ENCODE peak calls at places on chromosomes 16 and 17, in five cellular contexts. W is thoracic aorta, R is fibroblast of lung, V is body of pancreas, B is uterus. O is an unnamed sample. For H3K4me1, the result is how much of the 10 kb centered on the place peaks cover.

GRCh38 chr17:2595736-2596135 is 2.3 kb downstream of the PAFAH1B1 start:
- DNase-seq in W (no peak), R (peak), V (no peak), B (no peak), O (no peak)

GRCh38 chr17:80277751-80278671 is 17.4 kb downstream of the RNF213 start:
- DNase-seq in W (no peak), R (peak), V (no peak), B (no peak), O (no peak)

GRCh38 chr16:48384305-48384981 is 770 bp downstream of the SIAH1 start:
- DNase-seq in W (no peak), R (peak), V (peak), B (peak), O (no peak)

GRCh38 chr16:12499032-12499735 is 304.5 kb downstream of the CPPED1 start:
- DNase-seq in W (no peak), R (no peak), V (no peak), B (no peak), O (no peak)

GRCh38 chr16:56626685-56627084 is 1.1 kb downstream of the MT1E start:
- DNase-seq in W (no peak), R (no peak), V (no peak), B (no peak), O (no peak)

GRCh38 chr17:49775546-49776260 is 11.8 kb upstream of the FAM117A start:
- DNase-seq in W (no peak), R (peak), V (no peak), B (no peak), O (no peak)

GRCh38 chr17:21538615-21539014 is 153.7 kb upstream of the KCNJ18 start:
- DNase-seq in W (no peak), R (no peak), V (no peak), B (no peak), O (no peak)

GRCh38 chr17:6426356-6427101 is 8.4 kb downstream of the AIPL1 start:
- DNase-seq in W (no peak), R (no peak), V (no peak), B (no peak), O (no peak)

GRCh38 chr17:78278139-78278741 is 46.8 kb downstream of the TMEM235 start:
- DNase-seq in W (no peak), R (no peak), V (no peak), B (no peak), O (no peak)

GRCh38 chr16:82761858-82762257 is 135.1 kb downstream of the CDH13 start:
- DNase-seq in W (no peak), R (peak), V (no peak), B (no peak), O (no peak)

GRCh38 chr17:34781071-34781470 is 180.2 kb downstream of the CCT6B start:
- DNase-seq in W (no peak), R (no peak), V (no peak), B (no peak), O (no peak)

GRCh38 chr17:79645022-79645776 is 34.3 kb upstream of the RBFOX3 start:
- DNase-seq in W (no peak), R (no peak), V (no peak), B (no peak), O (peak)

GRCh38 chr17:1515640-1516402 is 591 bp downstream of the INPP5K start:
- DNase-seq in W (no peak), R (peak), V (peak), B (peak), O (no peak)

GRCh38 chr16:84186685-84187437 is at the start of gene TAF1C:
- DNase-seq in W (peak), R (peak), V (peak), B (peak), O (no peak)

GRCh38 chr16:48091077-48091476 is 64.7 kb downstream of the ABCC12 start:
- DNase-seq in W (no peak), R (no peak), V (no peak), B (no peak), O (no peak)

GRCh38 chr17:15513058-15513858 is 45.8 kb upstream of the CDRT4 start:
- DNase-seq in W (no peak), R (peak), V (no peak), B (no peak), O (peak)

GRCh38 chr16:27318399-27319256 is 4.9 kb downstream of the IL4R start:
- DNase-seq in W (no peak), R (no peak), V (no peak), B (peak), O (no peak)
- H3K4me1 ChIP-seq in W (half or more), R (under half), V (half or more), B (under half), O (half or more)

DNA sequence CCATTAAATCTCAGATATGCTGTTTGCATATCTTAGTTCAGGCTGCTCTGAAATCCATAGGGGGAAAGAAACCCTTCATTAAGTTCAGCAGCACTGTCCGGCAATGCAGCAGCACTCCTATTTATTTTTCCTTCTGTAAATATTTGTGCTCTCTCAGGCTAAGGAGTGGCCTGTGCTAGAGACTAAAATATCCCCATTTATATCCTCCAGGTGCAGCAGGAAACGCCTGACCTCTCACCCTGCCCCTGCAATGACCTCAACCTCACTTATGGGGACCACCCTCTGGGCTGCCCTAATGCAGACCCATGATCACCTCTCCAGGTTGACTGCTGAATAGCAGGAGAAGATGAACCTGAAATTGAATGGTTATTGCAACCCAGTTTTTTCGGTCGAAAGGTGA is 165.0 kb upstream of the ELAC2 start:
- DNase-seq in W (no peak), R (no peak), V (no peak), B (no peak), O (no peak)
- TF ChIP-seq CTCF in W (no peak), R (no peak), V (no peak), B (no peak), O (no peak)

DNA sequence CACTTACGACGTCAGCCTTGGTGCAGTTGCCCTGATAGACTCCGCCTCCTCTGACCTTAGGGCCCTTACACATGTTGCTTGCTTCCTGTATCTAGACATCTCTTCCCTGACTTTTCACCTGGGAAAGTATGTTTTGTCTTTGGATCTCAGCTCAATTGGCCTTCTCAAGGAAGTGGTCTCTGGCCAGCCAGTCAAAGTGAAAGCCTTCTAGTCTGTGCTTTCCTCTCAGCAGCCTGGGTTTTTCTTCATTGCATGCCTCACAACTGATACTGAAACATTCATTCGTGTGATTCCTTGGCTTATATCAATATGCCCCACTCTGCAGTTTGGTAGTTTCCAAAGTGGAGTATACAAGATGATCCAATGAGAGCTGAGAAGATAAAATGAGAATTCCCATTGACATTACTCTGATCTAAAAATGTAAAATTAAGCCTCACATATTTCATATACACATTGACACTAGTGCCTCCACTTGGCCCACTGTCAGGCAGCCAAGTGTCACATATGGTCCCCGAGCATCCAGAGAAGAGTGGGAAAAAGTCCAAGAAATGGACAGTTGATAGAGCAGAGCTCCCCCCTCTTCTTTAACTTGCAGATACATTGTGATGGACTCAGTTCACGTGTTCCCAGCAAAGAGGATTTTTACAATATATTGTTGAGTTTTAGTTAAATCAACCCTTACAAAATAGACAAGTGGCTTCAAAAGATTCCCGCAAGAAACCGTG is 371.2 kb upstream of the ASIC2 start:
- DNase-seq in W (no peak), R (no peak), V (no peak), B (no peak), O (no peak)
- H3K4me1 ChIP-seq in W (under half), R (under half), V (under half), B (under half), O (under half)

GRCh38 chr17:73343168-73343634 is 31.4 kb upstream of the CDC42EP4 start:
- DNase-seq in W (no peak), R (peak), V (peak), B (peak), O (no peak)

GRCh38 chr17:73343739-73344454 is 32.1 kb upstream of the CDC42EP4 start:
- DNase-seq in W (no peak), R (no peak), V (no peak), B (no peak), O (no peak)

GRCh38 chr17:73341350-73342056 is 29.7 kb upstream of the CDC42EP4 start:
- DNase-seq in W (no peak), R (no peak), V (peak), B (no peak), O (no peak)

GRCh38 chr17:73342057-73342522 is 30.3 kb upstream of the CDC42EP4 start:
- DNase-seq in W (peak), R (peak), V (peak), B (peak), O (no peak)

GRCh38 chr17:73342549-73343167 is 30.9 kb upstream of the CDC42EP4 start:
- DNase-seq in W (no peak), R (peak), V (no peak), B (no peak), O (no peak)
- TF ChIP-seq CTCF in W (no peak), R (no peak), V (no peak), B (peak), O (no peak)